ENCODE peak calls at places on chromosomes 2 and 18, in nine cellular contexts. P is AG10803; Y is CD4-positive, alpha-beta T cell; I is spleen; C is glutamatergic neuron; V is cardiac fibroblast; T is astrocyte of the spinal cord; X is endothelial cell; Z is mesothelial cell of epicardium. H is an unnamed sample.

GRCh38 chr18:31430072-31430471 is 17.5 kb upstream of the DSG3 start:
- DNase-seq in P (no peak), Y (no peak), I (no peak), C (no peak), V (no peak), T (no peak), X (no peak), Z (no peak), H (no peak)

GRCh38 chr2:203875471-203875870 is 7.9 kb downstream of the CTLA4 start:
- DNase-seq in P (no peak), Y (no peak), I (no peak), C (no peak), V (no peak), T (no peak), X (no peak), Z (no peak), H (no peak)

GRCh38 chr2:9518163-9518562 is 37.5 kb downstream of the ADAM17 start:
- DNase-seq in P (no peak), Y (no peak), I (no peak), C (no peak), V (no peak), T (no peak), X (no peak), Z (no peak), H (no peak)

GRCh38 chr2:215145611-215146010 is 7.2 kb upstream of the ABCA12 start:
- DNase-seq in P (no peak), Y (no peak), I (no peak), C (no peak), V (no peak), T (no peak), X (no peak), Z (no peak), H (no peak)

GRCh38 chr18:74501386-74501785 is 5.2 kb downstream of the CNDP2 start:
- DNase-seq in P (no peak), Y (no peak), I (no peak), C (no peak), V (no peak), T (no peak), X (no peak), Z (no peak), H (no peak)

GRCh38 chr18:48540329-48541025 is 1.6 kb downstream of the CTIF start:
- DNase-seq in P (peak), Y (peak), I (peak), C (peak), V (peak), T (peak), X (peak), Z (peak), H (no peak)

GRCh38 chr2:19350678-19351401 is 7.6 kb downstream of the OSR1 start:
- DNase-seq in P (no peak), Y (no peak), I (no peak), C (no peak), V (no peak), T (no peak), X (no peak), Z (no peak), H (no peak)

GRCh38 chr2:30987611-30988010 is 150.6 kb downstream of the GALNT14 start:
- DNase-seq in P (no peak), Y (no peak), I (no peak), C (no peak), V (no peak), T (no peak), X (no peak), Z (no peak), H (no peak)

GRCh38 chr2:63856302-63856600 is 14.6 kb downstream of the UGP2 start:
- DNase-seq in P (peak), Y (peak), I (no peak), C (no peak), V (no peak), T (no peak), X (no peak), Z (no peak), H (no peak)

GRCh38 chr18:11750171-11750570 is 61.1 kb downstream of the GNAL start:
- DNase-seq in P (no peak), Y (no peak), I (no peak), C (no peak), V (no peak), T (no peak), X (no peak), Z (no peak), H (no peak)

GRCh38 chr2:199381531-199381930 is 76.2 kb downstream of the SATB2 start:
- DNase-seq in P (no peak), Y (no peak), I (no peak), C (no peak), V (no peak), T (no peak), X (no peak), Z (no peak), H (no peak)

GRCh38 chr18:80108122-80108536 is 933 bp upstream of the ADNP2 start:
- DNase-seq in P (no peak), Y (no peak), I (peak), C (no peak), V (no peak), T (no peak), X (no peak), Z (no peak), H (no peak)

GRCh38 chr18:21484851-21485636 is 115.5 kb downstream of the ESCO1 start:
- DNase-seq in P (peak), Y (no peak), I (no peak), C (no peak), V (peak), T (peak), X (no peak), Z (no peak), H (no peak)

GRCh38 chr18:48629730-48630324 is 91.0 kb downstream of the CTIF start:
- DNase-seq in P (peak), Y (no peak), I (peak), C (peak), V (peak), T (peak), X (no peak), Z (no peak), H (peak)

GRCh38 chr2:157303612-157304011 is 22.0 kb downstream of the ERMN start:
- DNase-seq in P (no peak), Y (no peak), I (no peak), C (no peak), V (no peak), T (no peak), X (no peak), Z (no peak), H (no peak)

GRCh38 chr2:45895477-45895876 is 244.0 kb downstream of the PRKCE start:
- DNase-seq in P (peak), Y (no peak), I (no peak), C (no peak), V (peak), T (peak), X (no peak), Z (no peak), H (peak)

GRCh38 chr18:25289040-25289631 is 62.8 kb downstream of the ZNF521 start:
- DNase-seq in P (peak), Y (no peak), I (no peak), C (no peak), V (peak), T (peak), X (no peak), Z (no peak), H (peak)

GRCh38 chr18:58590231-58590630 is 38.7 kb downstream of the ALPK2 start:
- DNase-seq in P (peak), Y (no peak), I (no peak), C (no peak), V (peak), T (peak), X (no peak), Z (no peak), H (no peak)

GRCh38 chr2:121241466-121241865 is 43.5 kb downstream of the TFCP2L1 start:
- DNase-seq in P (no peak), Y (no peak), I (peak), C (no peak), V (no peak), T (no peak), X (no peak), Z (no peak), H (no peak)

GRCh38 chr2:135093685-135094340 is 41.7 kb downstream of the RAB3GAP1 start:
- DNase-seq in P (no peak), Y (no peak), I (no peak), C (no peak), V (no peak), T (no peak), X (no peak), Z (no peak), H (no peak)

GRCh38 chr18:56789004-56789888 is 138.1 kb downstream of the WDR7 start:
- DNase-seq in P (no peak), Y (no peak), I (no peak), C (peak), V (peak), T (peak), X (peak), Z (no peak), H (no peak)

GRCh38 chr2:219249203-219249980 is 3.7 kb upstream of the TUBA4B start:
- DNase-seq in P (peak), Y (peak), I (peak), C (no peak), V (peak), T (peak), X (peak), Z (no peak), H (no peak)

GRCh38 chr2:219246559-219246958 is 1.3 kb downstream of the STK16 start:
- DNase-seq in P (no peak), Y (no peak), I (no peak), C (no peak), V (no peak), T (no peak), X (no peak), Z (no peak), H (no peak)

GRCh38 chr2:219248845-219249202 is 3.5 kb downstream of the STK16 start:
- DNase-seq in P (no peak), Y (no peak), I (no peak), C (no peak), V (peak), T (no peak), X (no peak), Z (no peak), H (no peak)

GRCh38 chr2:219245899-219246230 is 586 bp downstream of the STK16 start:
- DNase-seq in P (no peak), Y (no peak), I (no peak), C (no peak), V (no peak), T (no peak), X (no peak), Z (no peak), H (no peak)

DNA sequence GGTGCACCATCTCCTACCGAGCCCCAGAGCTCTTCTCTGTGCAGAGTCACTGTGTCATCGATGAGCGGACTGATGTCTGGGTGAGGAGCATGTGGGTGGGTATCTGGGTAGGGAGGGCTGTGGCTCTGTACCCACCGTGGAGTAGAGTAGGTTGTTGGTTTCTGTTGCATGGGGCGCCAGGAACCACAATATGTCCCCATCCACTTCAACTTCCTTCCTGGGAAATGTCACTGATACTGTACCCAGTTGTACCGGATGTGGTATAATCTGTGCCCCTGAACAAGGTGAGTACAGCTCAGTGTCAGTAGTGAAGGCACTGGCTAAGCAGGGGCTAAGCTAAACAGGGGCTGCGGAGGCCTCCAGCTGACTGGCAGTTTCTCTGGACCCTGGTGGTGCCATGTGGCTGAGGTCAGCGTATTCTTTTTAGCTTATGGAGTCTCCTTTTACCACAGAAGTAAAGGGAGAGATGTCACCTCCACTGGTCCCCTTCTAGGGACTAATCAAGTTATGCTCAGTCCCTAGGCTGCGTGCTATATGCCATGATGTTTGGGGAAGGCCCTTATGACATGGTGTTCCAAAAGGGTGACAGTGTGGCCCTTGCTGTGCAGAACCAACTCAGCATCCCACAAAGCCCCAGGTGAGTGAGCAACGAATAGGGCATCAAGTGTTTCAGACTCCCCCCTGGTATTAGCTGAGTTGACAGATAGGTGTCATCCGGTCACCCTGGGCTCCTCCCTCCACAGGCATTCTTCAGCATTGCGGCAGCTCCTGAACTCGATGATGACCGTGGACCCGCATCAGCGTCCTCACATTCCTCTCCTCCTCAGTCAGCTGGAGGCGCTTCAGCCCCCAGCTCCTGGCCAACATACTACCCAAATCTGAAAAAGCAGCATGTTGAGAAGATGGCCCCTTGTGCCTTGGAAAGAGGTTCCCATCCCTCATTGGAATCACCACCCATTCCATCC is 2.7 kb downstream of the STK16 start:
- DNase-seq in P (no peak), Y (peak), I (peak), C (no peak), V (no peak), T (no peak), X (no peak), Z (no peak), H (no peak)
- TF ChIP-seq CTCF in P (no peak), Y (no peak), I (no peak), C (no peak), V (no peak), T (no peak), X (no peak), Z (no peak), H (no peak)

GRCh38 chr2:173119069-173119807 is 43.6 kb downstream of the MAP3K20 start:
- DNase-seq in P (peak), Y (no peak), I (no peak), C (no peak), V (no peak), T (no peak), X (no peak), Z (no peak), H (no peak)

GRCh38 chr2:173126819-173127218 is 51.2 kb downstream of the MAP3K20 start:
- DNase-seq in P (peak), Y (no peak), I (no peak), C (no peak), V (peak), T (peak), X (no peak), Z (no peak), H (no peak)

GRCh38 chr2:173122936-173123335 is 47.3 kb downstream of the MAP3K20 start:
- DNase-seq in P (peak), Y (no peak), I (no peak), C (no peak), V (no peak), T (no peak), X (no peak), Z (no peak), H (peak)

GRCh38 chr2:173119944-173120343 is 44.3 kb downstream of the MAP3K20 start:
- DNase-seq in P (no peak), Y (no peak), I (no peak), C (no peak), V (peak), T (no peak), X (no peak), Z (no peak), H (no peak)

DNA sequence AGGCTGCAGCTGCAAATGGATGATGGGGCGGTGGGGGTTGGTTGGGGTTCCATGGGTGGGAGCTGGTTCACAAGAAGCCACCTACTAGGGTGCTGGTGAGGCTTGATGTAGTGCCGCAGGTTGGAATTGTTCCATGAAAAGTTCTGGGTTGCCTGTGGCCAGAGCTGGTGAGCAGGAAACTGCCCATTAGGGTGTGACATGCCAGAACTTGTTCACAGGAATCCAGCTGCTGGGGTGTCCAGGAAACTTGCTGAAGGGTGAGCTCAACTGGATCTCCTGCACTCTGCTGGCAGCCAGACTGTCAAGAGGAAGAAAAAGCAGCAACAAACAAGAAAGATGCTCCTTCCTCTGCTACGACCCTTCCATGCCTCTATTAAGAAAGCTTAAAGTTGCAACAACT is 48.8 kb downstream of the MAP3K20 start:
- DNase-seq in P (peak), Y (no peak), I (no peak), C (no peak), V (no peak), T (peak), X (no peak), Z (no peak), H (no peak)
- TF ChIP-seq CTCF in P (no peak), Y (no peak), I (no peak), C (no peak), V (no peak), T (no peak), X (no peak), Z (no peak), H (no peak)

GRCh38 chr2:108927936-108928659 is 60.9 kb downstream of the EDAR start:
- DNase-seq in P (peak), Y (peak), I (peak), C (peak), V (peak), T (peak), X (peak), Z (no peak), H (no peak)

GRCh38 chr2:108926561-108927380 is 62.2 kb downstream of the EDAR start:
- DNase-seq in P (no peak), Y (no peak), I (peak), C (no peak), V (no peak), T (no peak), X (no peak), Z (no peak), H (no peak)

GRCh38 chr2:108929896-108930425 is 59.1 kb downstream of the EDAR start:
- DNase-seq in P (no peak), Y (no peak), I (no peak), C (no peak), V (no peak), T (no peak), X (no peak), Z (no peak), H (no peak)

GRCh38 chr2:108927405-108927804 is 61.6 kb downstream of the EDAR start:
- DNase-seq in P (no peak), Y (no peak), I (peak), C (no peak), V (no peak), T (no peak), X (no peak), Z (no peak), H (no peak)

DNA sequence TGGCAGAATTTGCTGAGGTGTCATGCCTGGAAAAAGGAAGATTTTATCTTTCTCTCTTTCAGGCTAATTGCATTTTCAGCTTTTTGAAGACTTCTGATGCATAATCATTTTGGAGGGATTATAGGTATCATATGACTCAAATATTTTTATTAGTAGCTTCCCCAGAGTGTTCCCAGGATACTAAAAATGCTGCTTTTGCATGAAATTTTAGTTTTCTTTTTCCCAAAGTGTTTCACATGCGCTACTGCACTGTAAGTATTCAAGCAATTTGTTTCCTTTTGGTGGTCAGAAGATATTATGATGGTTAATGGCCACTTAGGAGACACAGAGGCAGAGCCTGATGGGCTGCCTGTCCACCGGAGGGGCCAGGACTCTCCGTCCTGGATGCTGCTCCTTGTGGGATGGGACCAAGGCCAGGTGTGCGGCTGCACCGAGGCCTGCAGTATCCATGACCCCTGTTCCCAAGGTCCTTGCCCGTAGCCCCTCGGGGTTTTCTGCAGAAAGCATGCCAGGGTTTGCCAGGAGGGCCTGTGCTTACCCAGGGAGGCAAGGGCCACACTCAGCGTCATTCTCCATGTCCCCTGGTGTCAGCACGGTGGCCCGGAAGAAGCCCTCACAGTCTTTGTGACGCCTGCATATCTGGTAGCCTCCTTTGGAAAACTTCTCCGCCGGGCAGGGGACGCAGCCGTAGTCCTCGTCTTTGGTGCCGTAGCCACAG is 60.2 kb downstream of the EDAR start:
- DNase-seq in P (no peak), Y (no peak), I (peak), C (no peak), V (no peak), T (no peak), X (no peak), Z (no peak), H (no peak)
- TF ChIP-seq CTCF in P (no peak), Y (peak), I (no peak), C (peak), V (no peak), T (no peak), X (peak), Z (peak), H (no peak)

GRCh38 chr2:6917071-6917760 is at the start of gene RNF144A:
- DNase-seq in P (peak), Y (peak), I (peak), C (peak), V (peak), T (peak), X (peak), Z (peak), H (no peak)
- TF ChIP-seq CTCF in P (no peak), Y (peak), I (peak), C (peak), V (no peak), T (peak), X (peak), Z (peak), H (peak)

DNA sequence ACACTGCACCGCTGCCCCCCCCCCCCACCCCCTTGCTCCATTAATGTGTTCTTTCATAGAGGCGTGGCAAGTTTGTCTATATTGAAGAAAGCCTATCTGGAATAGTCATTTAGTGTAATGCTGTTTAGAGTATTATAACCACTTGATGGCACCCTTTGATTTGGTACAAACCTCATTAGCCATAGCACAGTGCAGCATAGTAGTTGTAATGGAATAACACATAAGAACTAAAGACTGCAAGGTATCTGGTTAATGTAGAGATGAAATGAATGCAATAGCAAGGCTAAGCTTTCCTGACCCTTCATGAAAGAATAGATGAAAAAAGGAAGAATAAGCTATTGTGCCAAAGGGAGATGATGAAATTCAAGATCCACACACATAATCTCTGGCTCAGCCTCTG is 81.9 kb downstream of the EHBP1 start:
- DNase-seq in P (peak), Y (no peak), I (no peak), C (no peak), V (peak), T (peak), X (no peak), Z (no peak), H (no peak)
- TF ChIP-seq CTCF in P (peak), Y (no peak), I (no peak), C (no peak), V (peak), T (peak), X (no peak), Z (no peak), H (peak)